ENCODE peak calls at places on chromosome 1, in four cellular contexts. E, G, Q and Z are unnamed samples.

GRCh38 chr1:93839307-93839706 is 39.7 kb downstream of the DNTTIP2 start:
- DNase-seq in E (no peak), G (no peak), Q (peak; percentile 90), Z (no peak)

GRCh38 chr1:39272027-39272790 is 67.7 kb downstream of the MACF1 start:
- DNase-seq in E (no peak), G (peak; percentile 25), Q (peak; percentile 74), Z (no peak)

GRCh38 chr1:78101514-78101913 is 55.7 kb downstream of the GIPC2 start:
- DNase-seq in E (peak; percentile 72), Q (peak; percentile 93), G (peak; percentile 80), Z (peak; percentile 68)

GRCh38 chr1:53542551-53542950 is 83.4 kb downstream of the DMRTB1 start:
- DNase-seq in Q (no peak), E (no peak), G (no peak), Z (no peak)

GRCh38 chr1:210800756-210801155 is 333.2 kb downstream of the KCNH1 start:
- DNase-seq in Q (no peak), G (no peak), E (no peak), Z (no peak)

GRCh38 chr1:31943546-31944184 is 5.5 kb upstream of the PTP4A2 start:
- DNase-seq in E (no peak), G (no peak), Q (no peak), Z (no peak)

GRCh38 chr1:21816602-21817302 is 4.7 kb downstream of the LDLRAD2 start:
- DNase-seq in E (no peak), G (no peak), Q (peak; percentile 70), Z (no peak)

GRCh38 chr1:18343646-18344045 is 137.1 kb upstream of the KLHDC7A start:
- DNase-seq in Q (no peak), E (no peak), G (no peak), Z (no peak)

GRCh38 chr1:234986750-234987414 is 141.8 kb downstream of the TOMM20 start:
- DNase-seq in G (no peak), E (no peak), Q (peak; percentile 71), Z (no peak)

GRCh38 chr1:87800006-87800405 is 471.3 kb downstream of the LMO4 start:
- DNase-seq in Q (no peak), E (no peak), G (no peak), Z (no peak)

GRCh38 chr1:189803364-189803763 is 674.3 kb downstream of the BRINP3 start:
- DNase-seq in G (no peak), E (no peak), Q (no peak), Z (no peak)

GRCh38 chr1:203911806-203912205 is 50.4 kb downstream of the SNRPE start:
- DNase-seq in Q (no peak), G (no peak), E (no peak), Z (no peak)

GRCh38 chr1:232571523-232571922 is 58.4 kb downstream of the SIPA1L2 start:
- DNase-seq in E (no peak), G (no peak), Q (peak; percentile 21), Z (no peak)

GRCh38 chr1:119870917-119871486 is 25.3 kb downstream of the ADAM30 start:
- DNase-seq in Q (peak; percentile 77), G (peak; percentile 69), E (peak; percentile 75), Z (peak; percentile 92)

GRCh38 chr1:236124965-236125364 is 17.4 kb upstream of the GPR137B start:
- DNase-seq in Q (no peak), E (no peak), G (no peak), Z (no peak)

DNA sequence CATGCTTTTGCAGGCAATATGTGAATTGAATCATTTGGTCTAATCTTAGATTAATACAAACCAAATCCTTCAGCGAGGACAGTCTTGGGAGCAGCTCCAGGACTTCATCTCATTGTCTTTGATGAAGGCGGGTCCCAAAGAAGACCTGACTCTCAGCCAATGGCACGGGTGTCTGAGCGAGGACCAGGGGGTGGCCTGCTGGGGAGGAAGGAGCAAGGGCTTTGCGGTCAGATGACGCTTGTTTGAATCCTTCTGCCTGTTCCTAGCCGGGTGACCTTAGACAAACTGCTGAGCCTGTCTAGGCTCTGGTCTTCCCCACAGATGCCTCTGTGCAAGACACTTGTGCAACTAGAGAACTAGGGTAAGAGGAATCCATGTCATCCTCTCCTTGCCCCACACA is 312.1 kb upstream of the VAMP3 start:
- DNase-seq in Q (no peak), G (no peak), E (no peak), Z (no peak)
- H3K4me3 ChIP-seq in Q (no peak overlapping the region), G (no peak overlapping the region), E (no peak overlapping the region), Z (no peak overlapping the region)

DNA sequence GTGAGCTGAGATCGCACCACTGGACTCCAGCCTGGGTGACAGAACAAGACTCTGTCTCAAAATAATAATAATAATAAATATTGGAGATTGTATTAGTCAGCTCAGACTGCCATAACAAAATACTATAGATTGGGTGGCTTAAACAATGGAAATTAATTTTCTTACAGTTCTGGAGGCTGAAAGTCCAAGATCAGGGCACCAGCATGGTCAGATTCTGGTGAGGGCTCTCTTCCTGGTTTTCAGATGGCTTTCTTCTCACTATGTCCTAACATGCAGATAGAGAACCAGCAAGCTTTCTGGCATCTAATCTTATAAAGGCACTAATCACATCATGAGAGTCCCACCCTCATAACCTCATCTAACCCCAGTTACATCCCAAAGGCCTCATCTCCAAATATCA is 23.2 kb upstream of the DDAH1 start:
- DNase-seq in E (no peak), Q (no peak), G (no peak), Z (no peak)
- H3K36me3 ChIP-seq in E (no peaks in the 10 kb centered on the region), Q (peaks cover 3% of the 10 kb centered on the region), G (no peaks in the 10 kb centered on the region), Z (no peaks in the 10 kb centered on the region)

GRCh38 chr1:36324322-36324802 is 917 bp upstream of the EVA1B start:
- DNase-seq in Q (no peak), E (no peak), G (no peak), Z (no peak)

GRCh38 chr1:36323636-36324321 is at the start of gene EVA1B:
- DNase-seq in Q (peak; percentile 84), G (peak; percentile 88), E (peak; percentile 73), Z (peak; percentile 77)

GRCh38 chr1:36321119-36321951 is 2.1 kb downstream of the EVA1B start:
- DNase-seq in E (peak; percentile 60), Q (peak; percentile 97), G (peak; percentile 90), Z (peak; percentile 87)

GRCh38 chr1:36322085-36322785 is 1.2 kb downstream of the EVA1B start:
- DNase-seq in G (no peak), E (no peak), Q (peak; percentile 26), Z (no peak)

GRCh38 chr1:36322786-36323635 is 434 bp downstream of the EVA1B start:
- DNase-seq in G (peak; percentile 57), Q (peak; percentile 69), E (peak; percentile 34), Z (peak; percentile 42)
- H3K4me3 ChIP-seq in G (peak overlapping the region; percentile 88), Q (peak overlapping the region; percentile 59), E (peak overlapping the region; percentile 73), Z (peak overlapping the region; percentile 75)

DNA sequence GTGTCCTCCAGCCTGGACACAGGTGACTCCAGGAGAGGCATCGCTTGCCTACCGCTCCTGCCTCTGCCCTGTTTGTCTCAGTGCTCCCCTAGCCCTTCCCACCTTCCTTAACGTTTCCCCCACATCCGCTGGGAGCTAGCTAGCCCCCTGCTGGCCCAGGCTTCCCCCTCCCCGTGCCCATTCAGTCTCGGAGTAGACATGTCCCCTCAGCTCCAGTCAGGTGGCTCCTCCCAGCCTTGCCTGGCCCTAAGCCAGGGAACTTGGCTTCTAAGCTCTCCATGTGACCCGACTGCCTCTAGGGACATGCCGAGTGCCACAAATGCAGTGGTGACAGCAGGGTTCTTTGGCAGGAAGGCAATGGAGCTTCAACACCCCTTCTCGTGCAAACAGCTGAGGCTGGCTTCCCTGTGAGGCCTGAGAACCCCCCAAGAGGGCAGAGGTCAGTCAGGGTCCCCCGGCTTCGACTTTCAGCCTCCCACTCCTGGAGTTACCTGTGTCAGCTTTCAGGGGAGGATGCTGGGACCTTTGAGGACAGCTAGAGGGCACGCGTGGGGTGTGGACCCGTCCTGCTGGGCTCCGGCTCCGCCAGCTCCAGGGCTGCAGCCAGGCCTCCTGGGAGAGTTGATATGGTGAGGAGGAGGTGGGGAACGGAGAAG is 16.2 kb downstream of the DRAXIN start:
- DNase-seq in Q (no peak), G (peak; percentile 82), E (peak; percentile 85), Z (peak; percentile 82)
- H3K36me3 ChIP-seq in Q (no peaks in the 10 kb centered on the region), G (no peaks in the 10 kb centered on the region), E (no peaks in the 10 kb centered on the region), Z (no peaks in the 10 kb centered on the region)

GRCh38 chr1:113142791-113143190 is 69.8 kb downstream of the LRIG2 start:
- DNase-seq in E (no peak), Q (peak; percentile 25), G (peak; percentile 17), Z (no peak)

GRCh38 chr1:113141650-113142473 is 68.9 kb downstream of the LRIG2 start:
- DNase-seq in Q (peak; percentile 72), E (no peak), G (no peak), Z (no peak)

GRCh38 chr1:113137563-113137962 is 64.6 kb downstream of the LRIG2 start:
- DNase-seq in E (no peak), G (no peak), Q (no peak), Z (no peak)

GRCh38 chr1:113138778-113139177 is 65.8 kb downstream of the LRIG2 start:
- DNase-seq in Q (no peak), G (no peak), E (no peak), Z (no peak)

DNA sequence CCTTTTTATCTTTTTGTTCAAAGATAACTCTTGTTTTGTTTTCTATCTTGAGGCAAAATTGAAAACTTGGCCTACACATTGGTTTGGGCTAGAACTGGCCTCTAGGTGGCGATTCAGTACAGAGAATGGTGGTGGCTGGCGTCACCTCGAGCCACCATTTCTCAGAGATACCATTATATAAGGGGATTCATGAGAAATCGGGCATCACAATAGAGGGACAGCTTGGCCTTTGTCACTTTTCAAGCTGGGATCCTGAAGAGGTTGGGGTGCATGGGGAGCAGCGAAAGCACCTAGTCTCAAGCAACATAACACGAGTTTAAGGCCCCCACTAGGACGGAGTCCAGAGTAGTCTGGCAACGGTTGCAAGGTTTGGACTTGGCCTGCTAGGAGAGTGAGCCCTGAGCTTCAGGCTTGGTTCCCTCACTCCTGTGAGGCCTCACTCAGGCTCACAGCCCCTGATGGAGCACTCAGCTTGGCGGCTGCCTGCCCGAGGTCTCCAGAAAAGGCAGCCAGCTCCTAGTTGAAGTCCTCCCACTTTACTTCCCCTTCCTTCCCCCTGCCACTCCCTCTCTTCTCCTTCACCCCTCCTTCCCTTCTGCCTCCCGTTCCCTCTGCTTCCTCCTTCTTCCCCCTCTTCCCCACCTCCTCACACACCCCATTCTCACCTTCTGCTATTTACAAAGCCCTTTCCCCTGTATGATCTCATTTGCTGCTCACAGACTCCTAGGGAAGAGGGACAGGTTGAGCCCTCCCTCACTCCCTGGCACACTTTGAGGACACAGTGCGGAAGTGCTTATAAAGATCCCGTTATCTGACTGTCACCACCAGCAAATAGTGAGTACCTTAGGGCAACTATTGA is 67.8 kb downstream of the LRIG2 start:
- DNase-seq in Q (peak; percentile 74), E (peak; percentile 70), G (peak; percentile 66), Z (peak; percentile 78)
- H3K4me3 ChIP-seq in Q (no peak overlapping the region), E (no peak overlapping the region), G (peak overlapping the region; percentile 2), Z (no peak overlapping the region)